ENCODE peak calls at places on chromosomes 13 and 19, in eight cellular contexts. One of them, this sample, is unnamed.

GRCh38 chr19:5628470-5628869 is 5.6 kb downstream of the SAFB start:
- DNase-seq in heart right ventricle: no peak
- DNase-seq in stromal cell of bone marrow: peak
- DNase-seq in GM23338: no peak
- DNase-seq in SK-MEL-5: no peak
- DNase-seq in colonic mucosa: no peak
- DNase-seq in mucosa of descending colon: no peak
- DNase-seq in AG10803: peak
- DNase-seq in this sample: no peak

GRCh38 chr19:41887711-41888382 is 4.9 kb downstream of the ARHGEF1 start:
- DNase-seq in stromal cell of bone marrow: no peak
- DNase-seq in mucosa of descending colon: peak
- DNase-seq in GM23338: peak
- DNase-seq in colonic mucosa: peak
- DNase-seq in heart right ventricle: no peak
- DNase-seq in SK-MEL-5: no peak
- DNase-seq in AG10803: no peak
- DNase-seq in this sample: no peak

GRCh38 chr13:113970810-113971470 is 2.9 kb downstream of the C13orf46 start:
- DNase-seq in SK-MEL-5: no peak
- DNase-seq in colonic mucosa: peak
- DNase-seq in stromal cell of bone marrow: no peak
- DNase-seq in AG10803: peak
- DNase-seq in mucosa of descending colon: peak
- DNase-seq in GM23338: no peak
- DNase-seq in heart right ventricle: peak
- DNase-seq in this sample: peak

GRCh38 chr19:2631213-2631821 is 71.2 kb downstream of the GNG7 start:
- DNase-seq in SK-MEL-5: no peak
- DNase-seq in stromal cell of bone marrow: no peak
- DNase-seq in GM23338: no peak
- DNase-seq in AG10803: peak
- DNase-seq in colonic mucosa: no peak
- DNase-seq in heart right ventricle: no peak
- DNase-seq in mucosa of descending colon: no peak
- DNase-seq in this sample: no peak

GRCh38 chr19:10207026-10207425 is 12.3 kb upstream of the DNMT1 start:
- DNase-seq in SK-MEL-5: no peak
- DNase-seq in stromal cell of bone marrow: no peak
- DNase-seq in heart right ventricle: no peak
- DNase-seq in mucosa of descending colon: no peak
- DNase-seq in GM23338: no peak
- DNase-seq in AG10803: no peak
- DNase-seq in colonic mucosa: no peak
- DNase-seq in this sample: no peak

GRCh38 chr13:76622336-76623045 is 263.7 kb downstream of the KCTD12 start:
- DNase-seq in AG10803: no peak
- DNase-seq in mucosa of descending colon: no peak
- DNase-seq in heart right ventricle: no peak
- DNase-seq in stromal cell of bone marrow: no peak
- DNase-seq in colonic mucosa: no peak
- DNase-seq in SK-MEL-5: no peak
- DNase-seq in GM23338: no peak
- DNase-seq in this sample: peak

GRCh38 chr19:10226376-10227214 is 4.5 kb downstream of the S1PR2 start:
- DNase-seq in heart right ventricle: peak
- DNase-seq in colonic mucosa: peak
- DNase-seq in SK-MEL-5: no peak
- DNase-seq in mucosa of descending colon: peak
- DNase-seq in AG10803: peak
- DNase-seq in GM23338: no peak
- DNase-seq in stromal cell of bone marrow: peak
- DNase-seq in this sample: peak

GRCh38 chr13:111058796-111059506 is 56.2 kb upstream of the ARHGEF7 start:
- DNase-seq in heart right ventricle: no peak
- DNase-seq in colonic mucosa: no peak
- DNase-seq in mucosa of descending colon: no peak
- DNase-seq in AG10803: peak
- DNase-seq in stromal cell of bone marrow: no peak
- DNase-seq in SK-MEL-5: no peak
- DNase-seq in GM23338: no peak
- DNase-seq in this sample: no peak

GRCh38 chr19:32471811-32472210 is 66.2 kb downstream of the DPY19L3 start:
- DNase-seq in stromal cell of bone marrow: no peak
- DNase-seq in mucosa of descending colon: no peak
- DNase-seq in SK-MEL-5: no peak
- DNase-seq in heart right ventricle: no peak
- DNase-seq in colonic mucosa: no peak
- DNase-seq in AG10803: no peak
- DNase-seq in GM23338: no peak
- DNase-seq in this sample: no peak

GRCh38 chr19:14476663-14477401 is 1.7 kb upstream of the PTGER1 start:
- DNase-seq in AG10803: peak
- DNase-seq in GM23338: no peak
- DNase-seq in colonic mucosa: peak
- DNase-seq in heart right ventricle: no peak
- DNase-seq in mucosa of descending colon: no peak
- DNase-seq in SK-MEL-5: no peak
- DNase-seq in stromal cell of bone marrow: no peak
- DNase-seq in this sample: no peak

GRCh38 chr19:1653300-1653628 is 849 bp upstream of the TCF3 start:
- DNase-seq in GM23338: no peak
- DNase-seq in stromal cell of bone marrow: no peak
- DNase-seq in mucosa of descending colon: no peak
- DNase-seq in AG10803: no peak
- DNase-seq in heart right ventricle: no peak
- DNase-seq in colonic mucosa: no peak
- DNase-seq in SK-MEL-5: no peak
- DNase-seq in this sample: no peak

GRCh38 chr13:24272452-24273161 is 36.8 kb upstream of the C1QTNF9 start:
- DNase-seq in mucosa of descending colon: no peak
- DNase-seq in SK-MEL-5: no peak
- DNase-seq in AG10803: no peak
- DNase-seq in colonic mucosa: peak
- DNase-seq in GM23338: no peak
- DNase-seq in stromal cell of bone marrow: no peak
- DNase-seq in heart right ventricle: peak
- DNase-seq in this sample: no peak

GRCh38 chr13:51823351-51823750 is 19.4 kb upstream of the DHRS12 start:
- DNase-seq in AG10803: no peak
- DNase-seq in heart right ventricle: no peak
- DNase-seq in stromal cell of bone marrow: no peak
- DNase-seq in GM23338: no peak
- DNase-seq in SK-MEL-5: no peak
- DNase-seq in colonic mucosa: no peak
- DNase-seq in mucosa of descending colon: no peak
- DNase-seq in this sample: no peak

GRCh38 chr19:867855-868457 is 8.5 kb downstream of the CFD start:
- DNase-seq in heart right ventricle: no peak
- DNase-seq in SK-MEL-5: no peak
- DNase-seq in mucosa of descending colon: no peak
- DNase-seq in colonic mucosa: no peak
- DNase-seq in stromal cell of bone marrow: no peak
- DNase-seq in AG10803: no peak
- DNase-seq in GM23338: no peak
- DNase-seq in this sample: no peak

GRCh38 chr19:3284759-3285646 is 60.5 kb downstream of the CELF5 start:
- DNase-seq in stromal cell of bone marrow: no peak
- DNase-seq in AG10803: no peak
- DNase-seq in GM23338: peak
- DNase-seq in mucosa of descending colon: peak
- DNase-seq in colonic mucosa: peak
- DNase-seq in heart right ventricle: no peak
- DNase-seq in SK-MEL-5: peak
- DNase-seq in this sample: no peak

GRCh38 chr13:26787961-26788360 is 27.4 kb upstream of the GPR12 start:
- DNase-seq in AG10803: no peak
- DNase-seq in stromal cell of bone marrow: no peak
- DNase-seq in heart right ventricle: no peak
- DNase-seq in SK-MEL-5: no peak
- DNase-seq in GM23338: no peak
- DNase-seq in colonic mucosa: no peak
- DNase-seq in mucosa of descending colon: no peak
- DNase-seq in this sample: no peak

GRCh38 chr19:54017266-54017665 is 25.8 kb downstream of the CACNG6 start:
- DNase-seq in AG10803: peak
- DNase-seq in heart right ventricle: no peak
- DNase-seq in mucosa of descending colon: no peak
- DNase-seq in GM23338: peak
- DNase-seq in SK-MEL-5: no peak
- DNase-seq in colonic mucosa: no peak
- DNase-seq in stromal cell of bone marrow: no peak
- DNase-seq in this sample: no peak

GRCh38 chr19:21487969-21488368 is 17.4 kb upstream of the ZNF429 start:
- DNase-seq in stromal cell of bone marrow: no peak
- DNase-seq in colonic mucosa: no peak
- DNase-seq in SK-MEL-5: no peak
- DNase-seq in mucosa of descending colon: no peak
- DNase-seq in AG10803: no peak
- DNase-seq in GM23338: no peak
- DNase-seq in heart right ventricle: no peak
- DNase-seq in this sample: no peak

GRCh38 chr13:80989770-80990169 is 648.8 kb upstream of the SPRY2 start:
- DNase-seq in SK-MEL-5: peak
- DNase-seq in colonic mucosa: no peak
- DNase-seq in heart right ventricle: no peak
- DNase-seq in mucosa of descending colon: no peak
- DNase-seq in stromal cell of bone marrow: no peak
- DNase-seq in GM23338: no peak
- DNase-seq in AG10803: no peak
- DNase-seq in this sample: no peak

This sample was measured in heart left ventricle.